ENCODE peak calls at places on chromosomes 2 and 18, in five cellular contexts. L, C, H, K and R are unnamed samples.

GRCh38 chr18:13611058-13611615 is 115.2 kb downstream of the FAM210A start:
- DNase-seq in L (peak; percentile 62), C (no peak), H (peak; percentile 83), K (peak; percentile 80), R (peak; percentile 80)

GRCh38 chr2:25266399-25266798 is 75.3 kb downstream of the DNMT3A start:
- DNase-seq in L (no peak), C (no peak), H (no peak), K (no peak), R (no peak)

GRCh38 chr18:35862115-35862640 is 110.3 kb upstream of the RMP24 start:
- DNase-seq in L (no peak), C (no peak), H (peak; percentile 13), K (peak; percentile 26), R (no peak)

GRCh38 chr2:113980946-113981345 is 91.1 kb downstream of the ACTR3 start:
- DNase-seq in L (no peak), C (no peak), H (no peak), K (peak; percentile 77), R (no peak)

GRCh38 chr2:132659331-132659730 is 10.7 kb downstream of the LYPD1 start:
- DNase-seq in L (no peak), C (no peak), H (no peak), K (no peak), R (peak; percentile 22)

GRCh38 chr2:60335533-60336237 is 217.8 kb downstream of the BCL11A start:
- DNase-seq in L (no peak), C (no peak), H (no peak), K (no peak), R (no peak)

GRCh38 chr2:166468124-166469024 is 25.7 kb downstream of the SCN7A start:
- DNase-seq in L (no peak), C (no peak), H (no peak), K (no peak), R (no peak)

GRCh38 chr2:28413152-28413895 is 20.7 kb downstream of the FOSL2 start:
- DNase-seq in L (no peak), C (no peak), H (no peak), K (no peak), R (no peak)

GRCh38 chr2:196329959-196330358 is 158.6 kb upstream of the STK17B start:
- DNase-seq in L (no peak), C (no peak), H (no peak), K (no peak), R (no peak)

GRCh38 chr2:101119431-101119830 is 31.8 kb downstream of the TBC1D8 start:
- DNase-seq in L (no peak), C (no peak), H (no peak), K (peak; percentile 83), R (peak; percentile 66)

GRCh38 chr18:8797206-8797605 is 91.8 kb downstream of the MTCL1 start:
- DNase-seq in L (no peak), C (no peak), H (no peak), K (no peak), R (no peak)

GRCh38 chr2:40625849-40626248 is 174.0 kb upstream of the SLC8A1 start:
- DNase-seq in L (no peak), C (no peak), H (no peak), K (no peak), R (no peak)

GRCh38 chr18:13653746-13654455 is 72.5 kb downstream of the FAM210A start:
- DNase-seq in L (no peak), C (no peak), H (no peak), K (no peak), R (peak; percentile 62)

GRCh38 chr2:33015421-33016142 is 68.8 kb downstream of the LTBP1 start:
- DNase-seq in L (no peak), C (no peak), H (no peak), K (no peak), R (no peak)

GRCh38 chr2:143161982-143162837 is 33.0 kb downstream of the ARHGAP15 start:
- DNase-seq in L (no peak), C (peak; percentile 19), H (peak; percentile 68), K (no peak), R (peak; percentile 82)

GRCh38 chr2:135840601-135841000 is 3.6 kb upstream of the LCT start:
- DNase-seq in L (no peak), C (no peak), H (no peak), K (peak; percentile 57), R (peak; percentile 29)

GRCh38 chr18:76988015-76988826 is 144.4 kb downstream of the MBP start:
- DNase-seq in L (no peak), C (no peak), H (no peak), K (peak; percentile 52), R (peak; percentile 64)

GRCh38 chr2:235496239-235496621 is 2.4 kb downstream of the AGAP1 start:
- DNase-seq in L (no peak), C (no peak), H (no peak), K (no peak), R (no peak)

GRCh38 chr2:134127496-134127895 is 126.4 kb upstream of the MGAT5 start:
- DNase-seq in L (peak; percentile 63), C (peak; percentile 46), H (no peak), K (no peak), R (no peak)

GRCh38 chr18:22136395-22136794 is 33.0 kb upstream of the GATA6 start:
- DNase-seq in L (no peak), C (no peak), H (no peak), K (no peak), R (no peak)

GRCh38 chr2:106602042-106602441 is 114.9 kb downstream of the CD8B2 start:
- DNase-seq in L (no peak), C (no peak), H (no peak), K (no peak), R (no peak)

GRCh38 chr2:222301296-222301997 is 2.6 kb upstream of the PAX3 start:
- DNase-seq in L (no peak), C (no peak), H (no peak), K (no peak), R (no peak)

GRCh38 chr2:106147159-106147558 is 46.9 kb downstream of the UXS1 start:
- DNase-seq in L (no peak), C (no peak), H (no peak), K (no peak), R (no peak)

GRCh38 chr2:71235930-71236587 is 9.2 kb upstream of the PAIP2B start:
- DNase-seq in L (no peak), C (no peak), H (peak; percentile 7), K (no peak), R (no peak)

GRCh38 chr2:237295889-237296480 is 118.0 kb downstream of the COL6A3 start:
- DNase-seq in L (no peak), C (no peak), H (no peak), K (no peak), R (no peak)